ENCODE peak calls at places on chromosomes 3 and 15, in four cellular contexts. One of them, this sample, is unnamed.

GRCh38 chr3:146473726-146474125 is 4.4 kb upstream of the PLSCR2 start:
- DNase-seq in lung: no peak
- DNase-seq in CD8-positive, alpha-beta T cell: no peak
- DNase-seq in right atrium auricular region: no peak
- DNase-seq in this sample: no peak

GRCh38 chr15:69665641-69666091 is 213.0 kb downstream of the RPLP1 start:
- DNase-seq in lung: no peak
- DNase-seq in CD8-positive, alpha-beta T cell: no peak
- DNase-seq in right atrium auricular region: no peak
- DNase-seq in this sample: no peak

GRCh38 chr15:81170504-81170903 is 26.2 kb upstream of the IL16 start:
- DNase-seq in lung: no peak
- DNase-seq in CD8-positive, alpha-beta T cell: no peak
- DNase-seq in right atrium auricular region: no peak
- DNase-seq in this sample: no peak

GRCh38 chr3:9422712-9423424 is 25.5 kb downstream of the SETD5 start:
- DNase-seq in lung: peak
- DNase-seq in CD8-positive, alpha-beta T cell: no peak
- DNase-seq in right atrium auricular region: peak
- DNase-seq in this sample: no peak

GRCh38 chr3:54836876-54837275 is 91.0 kb downstream of the LRTM1 start:
- DNase-seq in lung: no peak
- DNase-seq in CD8-positive, alpha-beta T cell: no peak
- DNase-seq in right atrium auricular region: no peak
- DNase-seq in this sample: no peak

GRCh38 chr15:97210277-97210676 is 750.2 kb upstream of the ARRDC4 start:
- DNase-seq in lung: no peak
- DNase-seq in CD8-positive, alpha-beta T cell: no peak
- DNase-seq in right atrium auricular region: no peak
- DNase-seq in this sample: no peak

GRCh38 chr3:13121553-13122001 is 48.3 kb upstream of the IQSEC1 start:
- DNase-seq in lung: no peak
- DNase-seq in CD8-positive, alpha-beta T cell: no peak
- DNase-seq in right atrium auricular region: no peak
- DNase-seq in this sample: no peak

GRCh38 chr3:123586966-123587365 is 2.1 kb upstream of the HACD2 start:
- DNase-seq in lung: no peak
- DNase-seq in CD8-positive, alpha-beta T cell: no peak
- DNase-seq in right atrium auricular region: no peak
- DNase-seq in this sample: no peak

GRCh38 chr3:78668302-78668701 is 1099.5 kb downstream of the ROBO1 start:
- DNase-seq in lung: no peak
- DNase-seq in CD8-positive, alpha-beta T cell: no peak
- DNase-seq in right atrium auricular region: no peak
- DNase-seq in this sample: no peak

GRCh38 chr3:61956236-61956635 is 394.9 kb downstream of the PTPRG start:
- DNase-seq in lung: no peak
- DNase-seq in CD8-positive, alpha-beta T cell: no peak
- DNase-seq in right atrium auricular region: no peak
- DNase-seq in this sample: no peak

GRCh38 chr3:132854856-132855535 is 132.8 kb upstream of the NPHP3 start:
- DNase-seq in lung: no peak
- DNase-seq in CD8-positive, alpha-beta T cell: no peak
- DNase-seq in right atrium auricular region: no peak
- DNase-seq in this sample: no peak

GRCh38 chr3:54120657-54121403 is 1.5 kb upstream of the CACNA2D3 start:
- DNase-seq in lung: no peak
- DNase-seq in CD8-positive, alpha-beta T cell: no peak
- DNase-seq in right atrium auricular region: no peak
- DNase-seq in this sample: no peak

GRCh38 chr15:75452364-75452967 is 976 bp upstream of the SIN3A start:
- DNase-seq in lung: peak
- DNase-seq in CD8-positive, alpha-beta T cell: peak
- DNase-seq in right atrium auricular region: peak
- DNase-seq in this sample: peak

GRCh38 chr3:65619391-65620298 is 419.1 kb downstream of the MAGI1 start:
- DNase-seq in lung: no peak
- DNase-seq in CD8-positive, alpha-beta T cell: no peak
- DNase-seq in right atrium auricular region: no peak
- DNase-seq in this sample: no peak

GRCh38 chr15:74776851-74777768 is 4.8 kb upstream of the CSK start:
- DNase-seq in lung: no peak
- DNase-seq in CD8-positive, alpha-beta T cell: peak
- DNase-seq in right atrium auricular region: no peak
- DNase-seq in this sample: no peak

GRCh38 chr15:40846846-40847224 is 3.0 kb downstream of the SPINT1 start:
- DNase-seq in lung: no peak
- DNase-seq in CD8-positive, alpha-beta T cell: no peak
- DNase-seq in right atrium auricular region: no peak
- DNase-seq in this sample: no peak

GRCh38 chr3:37386627-37387230 is 212.3 kb upstream of the LRRFIP2 start:
- DNase-seq in lung: peak
- DNase-seq in CD8-positive, alpha-beta T cell: no peak
- DNase-seq in right atrium auricular region: no peak
- DNase-seq in this sample: no peak

GRCh38 chr3:19046440-19046839 is 101.9 kb upstream of the KCNH8 start:
- DNase-seq in lung: no peak
- DNase-seq in CD8-positive, alpha-beta T cell: no peak
- DNase-seq in right atrium auricular region: no peak
- DNase-seq in this sample: no peak

GRCh38 chr3:118991775-118992174 is 42.9 kb downstream of the IGSF11 start:
- DNase-seq in lung: no peak
- DNase-seq in CD8-positive, alpha-beta T cell: no peak
- DNase-seq in right atrium auricular region: no peak
- DNase-seq in this sample: no peak

GRCh38 chr15:56442354-56442753 is 22.6 kb downstream of the MNS1 start:
- DNase-seq in lung: no peak
- DNase-seq in CD8-positive, alpha-beta T cell: no peak
- DNase-seq in right atrium auricular region: no peak
- DNase-seq in this sample: no peak

GRCh38 chr3:9231006-9231405 is 18.4 kb downstream of the SRGAP3 start:
- DNase-seq in lung: no peak
- DNase-seq in CD8-positive, alpha-beta T cell: no peak
- DNase-seq in right atrium auricular region: no peak
- DNase-seq in this sample: no peak

GRCh38 chr3:113637756-113638155 is 58.7 kb downstream of the USF3 start:
- DNase-seq in lung: no peak
- DNase-seq in CD8-positive, alpha-beta T cell: no peak
- DNase-seq in right atrium auricular region: no peak
- DNase-seq in this sample: no peak

GRCh38 chr15:77720617-77721016 is 87.9 kb upstream of the LINGO1 start:
- DNase-seq in lung: no peak
- DNase-seq in CD8-positive, alpha-beta T cell: no peak
- DNase-seq in right atrium auricular region: no peak
- DNase-seq in this sample: no peak

GRCh38 chr15:77721963-77722362 is 89.3 kb upstream of the LINGO1 start:
- DNase-seq in lung: no peak
- DNase-seq in CD8-positive, alpha-beta T cell: no peak
- DNase-seq in right atrium auricular region: no peak
- DNase-seq in this sample: no peak

GRCh38 chr15:77724649-77725048 is 91.9 kb upstream of the LINGO1 start:
- DNase-seq in lung: no peak
- DNase-seq in CD8-positive, alpha-beta T cell: no peak
- DNase-seq in right atrium auricular region: no peak
- DNase-seq in this sample: no peak

GRCh38 chr15:77723756-77724155 is 91.0 kb upstream of the LINGO1 start:
- DNase-seq in lung: no peak
- DNase-seq in CD8-positive, alpha-beta T cell: no peak
- DNase-seq in right atrium auricular region: no peak
- DNase-seq in this sample: no peak

DNA sequence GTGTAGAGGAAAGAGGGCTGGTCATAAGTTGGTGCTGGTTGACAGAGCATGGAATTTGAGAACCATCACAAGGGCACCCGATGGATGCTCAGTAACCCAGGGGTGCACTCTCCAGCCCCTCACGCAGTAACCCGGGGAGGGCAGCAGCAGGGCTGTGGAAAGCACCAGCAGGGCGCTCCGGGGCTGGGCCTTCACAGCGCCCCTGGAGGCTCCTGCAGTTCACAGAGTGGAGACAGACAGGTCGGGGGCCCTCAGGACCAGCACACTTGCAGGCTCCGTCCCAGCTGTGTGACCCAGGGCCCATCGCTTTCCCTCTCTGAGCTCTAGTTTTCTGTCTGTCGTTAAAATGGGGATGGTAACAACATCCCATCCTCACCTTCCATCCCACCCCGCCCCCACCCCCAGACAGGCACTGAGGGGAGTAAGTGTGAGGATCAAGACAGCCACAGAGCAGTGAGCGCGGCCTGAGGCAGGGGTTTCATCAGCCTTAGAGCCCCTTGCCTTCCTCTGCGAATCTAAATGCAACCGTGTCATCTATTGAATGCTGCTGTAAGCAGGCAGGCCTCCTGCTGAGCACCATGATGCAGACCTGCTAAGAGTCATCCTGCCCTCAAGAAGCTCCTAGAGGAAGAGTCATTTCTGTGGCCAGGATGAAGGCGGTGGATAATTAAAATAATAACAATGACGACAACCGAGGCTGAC is 90.2 kb upstream of the LINGO1 start:
- DNase-seq in lung: no peak
- DNase-seq in CD8-positive, alpha-beta T cell: no peak
- DNase-seq in right atrium auricular region: no peak
- DNase-seq in this sample: no peak
- TF ChIP-seq CTCF in lung: no peak
- TF ChIP-seq CTCF in CD8-positive, alpha-beta T cell: no peak
- TF ChIP-seq CTCF in right atrium auricular region: no peak
- TF ChIP-seq CTCF in this sample: no peak

GRCh38 chr3:53109822-53110771 is 20.1 kb downstream of the RFT1 start:
- DNase-seq in lung: peak
- DNase-seq in CD8-positive, alpha-beta T cell: no peak
- DNase-seq in right atrium auricular region: peak
- DNase-seq in this sample: no peak

GRCh38 chr3:53116956-53117355 is 13.3 kb downstream of the RFT1 start:
- DNase-seq in lung: no peak
- DNase-seq in CD8-positive, alpha-beta T cell: no peak
- DNase-seq in right atrium auricular region: no peak
- DNase-seq in this sample: no peak

GRCh38 chr3:53113293-53114010 is 16.8 kb downstream of the RFT1 start:
- DNase-seq in lung: no peak
- DNase-seq in CD8-positive, alpha-beta T cell: no peak
- DNase-seq in right atrium auricular region: no peak
- DNase-seq in this sample: no peak

GRCh38 chr3:53114412-53115074 is 15.7 kb downstream of the RFT1 start:
- DNase-seq in lung: no peak
- DNase-seq in CD8-positive, alpha-beta T cell: no peak
- DNase-seq in right atrium auricular region: no peak
- DNase-seq in this sample: no peak

DNA sequence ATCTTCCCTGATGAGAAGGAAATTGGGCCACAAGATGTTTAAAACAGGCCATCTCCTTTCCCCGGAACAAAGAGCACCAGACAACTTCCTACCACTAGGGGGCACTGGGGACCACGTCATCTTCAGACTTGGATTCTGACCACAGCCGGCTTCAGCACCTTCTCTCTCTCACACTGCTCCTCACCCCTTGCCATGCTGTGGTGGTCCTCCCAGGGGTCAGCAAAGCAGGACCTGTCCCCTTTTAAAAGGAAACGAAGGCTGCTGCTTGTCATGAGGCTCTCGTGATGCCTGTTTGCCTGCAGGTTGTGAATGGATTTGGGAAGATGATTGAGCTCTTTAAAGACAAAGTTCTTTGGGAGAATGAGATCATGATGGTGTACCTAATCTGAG is 16.2 kb downstream of the RFT1 start:
- DNase-seq in lung: peak
- DNase-seq in CD8-positive, alpha-beta T cell: peak
- DNase-seq in right atrium auricular region: peak
- DNase-seq in this sample: peak
- TF ChIP-seq CTCF in lung: peak
- TF ChIP-seq CTCF in CD8-positive, alpha-beta T cell: peak
- TF ChIP-seq CTCF in right atrium auricular region: peak
- TF ChIP-seq CTCF in this sample: peak

DNA sequence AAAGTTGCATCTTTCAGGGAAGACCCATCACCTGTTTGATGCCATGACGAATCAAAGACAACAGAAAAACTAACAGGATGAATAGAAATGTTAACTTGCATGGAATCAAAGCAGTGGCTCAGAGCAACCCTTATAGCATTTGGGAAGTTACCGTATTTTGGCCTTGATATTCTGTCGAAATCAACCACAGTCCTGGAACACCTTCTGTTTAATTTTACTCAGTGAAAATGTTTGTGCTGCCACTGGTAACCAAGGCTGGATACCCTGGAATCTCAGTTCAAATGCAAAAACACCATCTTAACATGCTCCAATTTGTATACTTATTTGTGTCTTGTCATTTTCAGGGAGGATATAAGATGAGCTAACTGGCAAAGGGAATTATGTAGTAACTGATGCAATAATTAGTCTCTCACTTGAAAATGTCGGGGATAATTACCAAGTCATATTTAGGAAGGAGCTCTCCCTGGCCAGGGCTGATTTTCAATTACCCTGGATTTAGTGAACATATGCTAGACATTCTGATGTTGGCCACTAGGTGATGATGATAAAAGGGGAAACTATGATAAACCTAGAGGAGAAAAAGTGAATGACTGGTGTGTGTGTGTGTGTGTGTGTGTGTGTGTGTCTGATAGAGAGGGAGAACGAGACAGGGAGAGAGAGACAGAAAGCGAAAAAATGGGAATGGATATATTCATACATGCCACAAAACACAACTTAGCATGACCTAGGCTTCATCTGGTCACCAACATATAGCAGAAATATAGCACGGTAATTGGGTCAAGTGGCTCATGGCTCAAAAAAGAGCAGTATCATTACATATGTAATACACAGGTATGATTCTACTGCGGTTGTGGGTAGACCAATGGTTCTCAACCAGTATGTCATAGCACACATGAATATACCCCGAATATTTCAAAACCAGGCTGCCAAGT is 19.0 kb upstream of the PRICKLE2 start:
- DNase-seq in lung: no peak
- DNase-seq in CD8-positive, alpha-beta T cell: no peak
- DNase-seq in right atrium auricular region: no peak
- DNase-seq in this sample: no peak
- TF ChIP-seq CTCF in lung: no peak
- TF ChIP-seq CTCF in CD8-positive, alpha-beta T cell: no peak
- TF ChIP-seq CTCF in right atrium auricular region: no peak
- TF ChIP-seq CTCF in this sample: peak

DNA sequence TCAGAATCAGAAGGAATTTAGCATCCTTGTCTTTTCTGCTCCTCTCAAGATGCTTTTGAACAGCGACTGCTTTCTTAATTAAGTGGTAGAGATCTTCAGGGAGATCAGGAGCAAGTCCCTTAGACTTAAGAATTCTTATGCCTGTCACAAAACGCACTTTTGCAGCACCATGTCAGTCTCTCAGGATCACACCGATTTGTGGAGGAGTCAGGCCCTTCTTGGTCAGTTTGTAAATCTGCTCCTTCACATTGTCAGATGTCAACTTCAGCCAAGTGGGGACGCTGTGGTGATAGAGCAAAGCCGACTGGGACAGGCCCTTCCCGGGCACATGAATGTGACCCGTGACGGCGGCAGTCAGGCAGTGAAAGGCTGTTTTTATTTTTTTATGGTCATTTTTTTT is 35.7 kb upstream of the MYZAP start:
- DNase-seq in lung: no peak
- DNase-seq in CD8-positive, alpha-beta T cell: no peak
- DNase-seq in right atrium auricular region: no peak
- DNase-seq in this sample: no peak
- TF ChIP-seq CTCF in lung: no peak
- TF ChIP-seq CTCF in CD8-positive, alpha-beta T cell: no peak
- TF ChIP-seq CTCF in right atrium auricular region: no peak
- TF ChIP-seq CTCF in this sample: no peak

This sample was measured in type B pancreatic cell.